ENCODE peak calls at places on chromosomes 11 and 22, in four cellular contexts. One of them, this sample, is unnamed.

GRCh38 chr11:128516886-128517285 is 70.5 kb downstream of the ETS1 start:
- DNase-seq in brain microvascular endothelial cell: no peak
- DNase-seq in HAP-1: no peak
- DNase-seq in RCC 7860: no peak
- DNase-seq in this sample: no peak

GRCh38 chr11:68503281-68503687 is 42.7 kb downstream of the PPP6R3 start:
- DNase-seq in brain microvascular endothelial cell: peak
- DNase-seq in RCC 7860: no peak
- DNase-seq in HAP-1: no peak
- DNase-seq in this sample: no peak

GRCh38 chr22:37844904-37845334 is 785 bp upstream of the ANKRD54 start:
- DNase-seq in HAP-1: no peak
- DNase-seq in brain microvascular endothelial cell: no peak
- DNase-seq in RCC 7860: peak
- DNase-seq in this sample: no peak

GRCh38 chr22:30947163-30947820 is 21.3 kb downstream of the MORC2 start:
- DNase-seq in HAP-1: no peak
- DNase-seq in RCC 7860: no peak
- DNase-seq in brain microvascular endothelial cell: no peak
- DNase-seq in this sample: peak

GRCh38 chr11:19329910-19330309 is 89.2 kb upstream of the E2F8 start:
- DNase-seq in RCC 7860: no peak
- DNase-seq in brain microvascular endothelial cell: no peak
- DNase-seq in HAP-1: no peak
- DNase-seq in this sample: no peak

GRCh38 chr11:79258606-79259005 is 182.2 kb downstream of the TENM4 start:
- DNase-seq in brain microvascular endothelial cell: no peak
- DNase-seq in RCC 7860: no peak
- DNase-seq in HAP-1: no peak
- DNase-seq in this sample: no peak

GRCh38 chr11:127616171-127616570 is 615.6 kb upstream of the KIRREL3 start:
- DNase-seq in HAP-1: no peak
- DNase-seq in brain microvascular endothelial cell: no peak
- DNase-seq in RCC 7860: no peak
- DNase-seq in this sample: no peak

GRCh38 chr11:131690776-131691557 is 320.6 kb downstream of the NTM start:
- DNase-seq in RCC 7860: no peak
- DNase-seq in brain microvascular endothelial cell: no peak
- DNase-seq in HAP-1: no peak
- DNase-seq in this sample: no peak

GRCh38 chr11:3000032-3000961 is 8.2 kb upstream of the NAP1L4 start:
- DNase-seq in brain microvascular endothelial cell: peak
- DNase-seq in RCC 7860: peak
- DNase-seq in HAP-1: no peak
- DNase-seq in this sample: no peak

GRCh38 chr11:119404872-119405271 is 18.1 kb downstream of the THY1 start:
- DNase-seq in HAP-1: no peak
- DNase-seq in brain microvascular endothelial cell: no peak
- DNase-seq in RCC 7860: no peak
- DNase-seq in this sample: no peak

GRCh38 chr22:42648368-42649260 is 578 bp downstream of the CYB5R3 start:
- DNase-seq in HAP-1: peak
- DNase-seq in RCC 7860: peak
- DNase-seq in brain microvascular endothelial cell: no peak
- DNase-seq in this sample: no peak

This sample was measured in neural crest cell.